ENCODE peak calls at places on chromosomes 2 and 18, in five cellular contexts. J is cardiac muscle cell, Y is tibial nerve, K is heart left ventricle, T is neural progenitor cell. A is an unnamed sample. For H3K4me1, the result is how much of the 10 kb centered on the place peaks cover.

GRCh38 chr2:19890104-19890503 is 11.7 kb downstream of the TTC32 start:
- DNase-seq in T (peak), Y (no peak), J (no peak), K (no peak), A (no peak)

GRCh38 chr2:112229365-112229764 is 25.5 kb downstream of the ZC3H8 start:
- DNase-seq in K (no peak), J (peak), Y (no peak), T (no peak), A (no peak)

GRCh38 chr2:157971702-157972101 is 95.6 kb upstream of the ACVR1 start:
- DNase-seq in Y (no peak), K (no peak), T (no peak), J (no peak), A (no peak)

GRCh38 chr2:57490746-57491145 is 555.9 kb upstream of the VRK2 start:
- DNase-seq in Y (no peak), K (no peak), T (no peak), J (no peak), A (no peak)

GRCh38 chr2:218860950-218861381 is 1.4 kb downstream of the WNT6 start:
- DNase-seq in K (peak), T (peak), J (peak), Y (peak), A (no peak)

GRCh38 chr2:150644298-150645067 is 157.0 kb upstream of the RND3 start:
- DNase-seq in K (no peak), J (peak), Y (no peak), T (no peak), A (no peak)

GRCh38 chr2:212686285-212686895 is 147.8 kb upstream of the ERBB4 start:
- DNase-seq in Y (peak), T (peak), J (peak), K (peak), A (no peak)

GRCh38 chr18:31942301-31942998 is 478 bp downstream of the TRAPPC8 start:
- DNase-seq in K (peak), Y (no peak), T (peak), J (peak), A (peak)

GRCh38 chr2:197137234-197137633 is 173.3 kb downstream of the ANKRD44 start:
- DNase-seq in Y (no peak), K (no peak), T (no peak), J (peak), A (no peak)

GRCh38 chr18:28650860-28651259 is 473.9 kb upstream of the CDH2 start:
- DNase-seq in T (no peak), J (peak), K (no peak), Y (no peak), A (no peak)

GRCh38 chr2:237859082-237859433 is 365 bp upstream of the RAMP1 start:
- DNase-seq in T (no peak), K (no peak), J (no peak), Y (no peak), A (peak)

GRCh38 chr2:221571391-221572179 is 519 bp downstream of the EPHA4 start:
- DNase-seq in T (peak), Y (peak), J (peak), K (peak), A (peak)

GRCh38 chr2:221572821-221573429 is 821 bp upstream of the EPHA4 start:
- DNase-seq in Y (peak), T (peak), J (peak), K (peak), A (peak)

GRCh38 chr2:221572180-221572820 is at the start of gene EPHA4:
- DNase-seq in J (peak), T (peak), K (peak), Y (peak), A (peak)

GRCh38 chr2:221573430-221574230 is 1.5 kb upstream of the EPHA4 start:
- DNase-seq in Y (peak), K (peak), J (peak), T (peak), A (peak)

GRCh38 chr2:221574231-221574570 is 2.1 kb upstream of the EPHA4 start:
- DNase-seq in J (no peak), Y (no peak), K (no peak), T (no peak), A (no peak)
- H3K4me3 ChIP-seq in J (peak), Y (peak), K (peak), T (peak), A (peak)

DNA sequence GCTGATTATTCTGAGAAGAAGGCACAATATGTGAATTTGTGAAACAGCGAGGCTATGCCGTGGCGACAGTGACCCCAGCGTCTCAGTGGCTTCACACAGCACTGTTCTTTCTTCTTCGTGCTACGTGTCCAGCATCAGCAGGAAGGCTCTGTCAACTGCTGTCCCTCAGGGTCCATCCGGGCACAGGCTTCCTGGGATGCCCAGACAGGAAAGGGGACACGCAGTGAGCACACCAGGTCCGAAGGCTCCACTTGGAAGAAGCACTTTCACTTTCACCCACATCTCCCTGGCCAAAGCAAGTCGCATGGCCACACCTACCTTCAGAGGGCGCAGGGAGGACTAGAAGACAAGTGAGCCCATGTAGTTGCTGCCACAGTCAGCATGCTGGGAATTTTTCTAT is 47.3 kb downstream of the PTGR3 start:
- DNase-seq in Y (peak), K (peak), J (peak), T (no peak), A (no peak)
- TF ChIP-seq CTCF in Y (no peak), K (no peak), J (no peak), T (no peak), A (no peak)

GRCh38 chr2:148824190-148824589 is 50.8 kb upstream of the KIF5C start:
- DNase-seq in K (no peak), J (no peak), Y (no peak), T (no peak), A (no peak)

GRCh38 chr2:148828941-148829340 is 46.1 kb upstream of the KIF5C start:
- DNase-seq in J (no peak), K (no peak), Y (no peak), T (no peak), A (no peak)

GRCh38 chr2:148832626-148833025 is 42.4 kb upstream of the KIF5C start:
- DNase-seq in Y (no peak), J (no peak), T (no peak), K (no peak), A (no peak)

GRCh38 chr2:148829618-148830017 is 45.4 kb upstream of the KIF5C start:
- DNase-seq in K (no peak), T (no peak), J (no peak), Y (no peak), A (no peak)

GRCh38 chr2:148826791-148827190 is 48.2 kb upstream of the KIF5C start:
- DNase-seq in T (no peak), J (no peak), Y (no peak), K (no peak), A (no peak)
- H3K4me1 ChIP-seq in T (under half), J (under half), Y (under half), K (under half), A (under half)

GRCh38 chr2:207167129-207167923 is 1.6 kb upstream of the KLF7 start:
- DNase-seq in K (no peak), T (no peak), J (peak), Y (peak), A (no peak)

GRCh38 chr2:207165121-207166038 is at the start of gene KLF7:
- DNase-seq in J (peak), Y (no peak), K (peak), T (peak), A (peak)

GRCh38 chr2:207163815-207164747 is 1.7 kb downstream of the KLF7 start:
- DNase-seq in T (peak), Y (peak), K (peak), J (peak), A (peak)

GRCh38 chr2:207166349-207167128 is 791 bp upstream of the KLF7 start:
- DNase-seq in J (peak), Y (peak), K (peak), T (peak), A (peak)

GRCh38 chr2:207166039-207166348 is 246 bp upstream of the KLF7 start:
- DNase-seq in T (peak), K (peak), Y (peak), J (peak), A (peak)
- H3K4me3 ChIP-seq in T (peak), K (peak), Y (peak), J (peak), A (peak)

GRCh38 chr2:120669121-120669952 is 66.3 kb upstream of the GLI2 start:
- DNase-seq in K (no peak), J (peak), T (peak), Y (no peak), A (no peak)
- TF ChIP-seq CTCF in K (no peak), J (peak), T (peak), Y (no peak), A (no peak)

GRCh38 chr18:48786621-48787522 is 163.9 kb downstream of the SMAD7 start:
- DNase-seq in J (no peak), K (peak), T (no peak), Y (no peak), A (peak)
- H3K4me1 ChIP-seq in J (under half), K (under half), T (under half), Y (under half), A (half or more)

GRCh38 chr2:161096336-161096735 is 63.9 kb upstream of the TANK start:
- DNase-seq in J (peak), T (peak), K (no peak), Y (no peak), A (no peak)
- H3K4me3 ChIP-seq in J (no peak), T (no peak), K (no peak), Y (no peak), A (no peak)

GRCh38 chr2:111119847-111120252 is 864 bp upstream of the BCL2L11 start:
- DNase-seq in K (no peak), Y (no peak), J (no peak), T (peak), A (no peak)

GRCh38 chr2:111120253-111121027 is at the start of gene BCL2L11:
- DNase-seq in K (peak), Y (peak), J (peak), T (peak), A (peak)

GRCh38 chr2:111122631-111123421 is 2.1 kb downstream of the BCL2L11 start:
- DNase-seq in T (peak), K (peak), Y (peak), J (peak), A (peak)

GRCh38 chr2:111121873-111122630 is 1.3 kb downstream of the BCL2L11 start:
- DNase-seq in K (peak), T (peak), Y (peak), J (peak), A (peak)

GRCh38 chr2:111121028-111121872 is 536 bp downstream of the BCL2L11 start:
- DNase-seq in T (peak), Y (peak), J (no peak), K (peak), A (peak)
- TF ChIP-seq CTCF in T (peak), Y (no peak), J (no peak), K (no peak), A (no peak)